ENCODE peak calls at places on chromosomes 13 and 19, in four cellular contexts. K is stomach, F is sigmoid colon, W is transverse colon. L is an unnamed sample.

GRCh38 chr13:73702419-73703071 is 431.7 kb downstream of the KLF12 start:
- DNase-seq in W (no peak), F (no peak), K (no peak), L (no peak)

GRCh38 chr19:42323852-42324654 is 1.4 kb upstream of the MEGF8 start:
- DNase-seq in W (peak; percentile 32), F (no peak), K (no peak), L (peak; percentile 88)

GRCh38 chr13:84025828-84026227 is 143.6 kb upstream of the SLITRK1 start:
- DNase-seq in K (no peak), W (no peak), F (no peak), L (no peak)

GRCh38 chr13:67736646-67737420 is 506.7 kb upstream of the PCDH9 start:
- DNase-seq in K (no peak), W (no peak), F (no peak), L (no peak)

GRCh38 chr13:109938255-109938936 is 152.0 kb upstream of the IRS2 start:
- DNase-seq in K (no peak), W (no peak), F (no peak), L (no peak)

GRCh38 chr13:77892491-77892890 is 26.1 kb downstream of the EDNRB start:
- DNase-seq in F (no peak), W (no peak), K (no peak), L (no peak)

GRCh38 chr13:101474419-101474957 is 22.0 kb downstream of the ITGBL1 start:
- DNase-seq in K (no peak), W (no peak), F (no peak), L (no peak)

GRCh38 chr19:6740589-6741348 is 1.3 kb downstream of the TRIP10 start:
- DNase-seq in F (peak; percentile 86), K (peak; percentile 45), W (peak; percentile 62), L (peak; percentile 88)

GRCh38 chr19:14118165-14119051 is 846 bp upstream of the PRKACA start:
- DNase-seq in W (peak; percentile 73), K (peak; percentile 63), F (peak; percentile 97), L (peak; percentile 89)

GRCh38 chr13:44619651-44620050 is 43.5 kb upstream of the TSC22D1 start:
- DNase-seq in K (no peak), W (no peak), F (no peak), L (no peak)

GRCh38 chr19:14476663-14477401 is 1.7 kb upstream of the PTGER1 start:
- DNase-seq in F (peak; percentile 84), K (peak; percentile 51), W (peak; percentile 46), L (no peak)

GRCh38 chr19:53553865-53554791 is 16.2 kb downstream of the ZNF331 start:
- DNase-seq in F (peak; percentile 97), K (peak; percentile 90), W (peak; percentile 88), L (peak; percentile 94)

GRCh38 chr19:51372649-51373504 is at the start of gene NKG7:
- DNase-seq in K (no peak), F (no peak), W (no peak), L (peak; percentile 80)

GRCh38 chr13:91719033-91719432 is 320.6 kb downstream of the GPC5 start:
- DNase-seq in W (no peak), K (no peak), F (no peak), L (no peak)

GRCh38 chr19:12997967-12998940 is 3.0 kb downstream of the NFIX start:
- DNase-seq in W (no peak), K (no peak), F (no peak), L (no peak)

GRCh38 chr19:51548891-51549305 is 17.4 kb upstream of the SIGLEC6 start:
- DNase-seq in K (no peak), W (no peak), F (no peak), L (no peak)

GRCh38 chr13:21256351-21256761 is 79.9 kb downstream of the MRPL57 start:
- DNase-seq in W (no peak), K (no peak), F (no peak), L (no peak)

GRCh38 chr19:56671613-56671994 is at the start of gene ZNF835:
- DNase-seq in K (peak; percentile 76), F (peak; percentile 96), W (peak; percentile 87), L (peak; percentile 94)

GRCh38 chr13:111361046-111361872 is 40.8 kb downstream of the TEX29 start:
- DNase-seq in K (peak; percentile 22), W (no peak), F (no peak), L (peak; percentile 33)

GRCh38 chr19:42487025-42487797 is 41.1 kb downstream of the CEACAM1 start:
- DNase-seq in F (no peak), K (no peak), W (no peak), L (no peak)

GRCh38 chr19:55353803-55354697 is 469 bp downstream of the COX6B2 start:
- DNase-seq in F (peak; percentile 81), K (peak; percentile 79), W (peak; percentile 86), L (peak; percentile 86)

GRCh38 chr19:17757125-17757524 is 5.8 kb downstream of the FCHO1 start:
- DNase-seq in W (peak; percentile 71), F (peak; percentile 87), K (peak; percentile 91), L (no peak)

GRCh38 chr13:97113231-97114001 is 108.7 kb upstream of the MBNL2 start:
- DNase-seq in W (no peak), K (no peak), F (no peak), L (no peak)

GRCh38 chr13:111213964-111214726 is 99.0 kb downstream of the ARHGEF7 start:
- DNase-seq in F (no peak), W (no peak), K (no peak), L (peak; percentile 81)

GRCh38 chr13:28531195-28531955 is 36.4 kb upstream of the FLT1 start:
- DNase-seq in F (no peak), K (peak; percentile 27), W (peak; percentile 48), L (peak; percentile 82)

GRCh38 chr19:4662812-4663211 is 7.3 kb downstream of the MYDGF start:
- DNase-seq in W (no peak), K (no peak), F (no peak), L (no peak)

GRCh38 chr13:35598233-35598632 is 121.7 kb upstream of the MAB21L1 start:
- DNase-seq in K (no peak), W (no peak), F (no peak), L (no peak)

GRCh38 chr13:35599385-35599784 is 122.9 kb upstream of the MAB21L1 start:
- DNase-seq in F (no peak), W (no peak), K (no peak), L (no peak)

GRCh38 chr13:35600137-35600536 is 123.6 kb upstream of the MAB21L1 start:
- DNase-seq in W (no peak), K (no peak), F (no peak), L (no peak)

GRCh38 chr13:35597451-35597850 is 121.0 kb upstream of the MAB21L1 start:
- DNase-seq in K (no peak), F (no peak), W (no peak), L (no peak)

GRCh38 chr13:35598790-35599369 is 122.4 kb upstream of the MAB21L1 start:
- DNase-seq in K (no peak), W (no peak), F (no peak), L (no peak)
- H3K4me1 ChIP-seq in K (no peaks in the 10 kb centered on the region), W (no peaks in the 10 kb centered on the region), F (peaks cover 15% of the 10 kb centered on the region), L (no peaks in the 10 kb centered on the region)

GRCh38 chr19:1394252-1395193 is 6.8 kb downstream of the GAMT start:
- DNase-seq in F (no peak), W (no peak), K (peak; percentile 57), L (no peak)
- TF ChIP-seq POLR2AphosphoS5 in F (no peak), W (no peak), K (no peak), L (no peak)

GRCh38 chr13:99311748-99312492 is 4.7 kb upstream of the GPR183 start:
- DNase-seq in K (no peak), W (no peak), F (peak; percentile 80), L (no peak)
- H3K4me1 ChIP-seq in K (peaks cover 8% of the 10 kb centered on the region), W (peaks cover 19% of the 10 kb centered on the region), F (peaks cover 18% of the 10 kb centered on the region), L (peaks cover 52% of the 10 kb centered on the region)

GRCh38 chr19:2532252-2533071 is 56.5 kb downstream of the GADD45B start:
- DNase-seq in F (no peak), W (no peak), K (no peak), L (no peak)

GRCh38 chr19:2527171-2527570 is 51.2 kb downstream of the GADD45B start:
- DNase-seq in F (no peak), W (no peak), K (no peak), L (no peak)

GRCh38 chr19:2528543-2529173 is 52.7 kb downstream of the GADD45B start:
- DNase-seq in W (peak; percentile 44), F (no peak), K (peak; percentile 64), L (peak; percentile 60)

GRCh38 chr19:2527716-2528115 is 51.8 kb downstream of the GADD45B start:
- DNase-seq in K (no peak), W (no peak), F (no peak), L (no peak)

DNA sequence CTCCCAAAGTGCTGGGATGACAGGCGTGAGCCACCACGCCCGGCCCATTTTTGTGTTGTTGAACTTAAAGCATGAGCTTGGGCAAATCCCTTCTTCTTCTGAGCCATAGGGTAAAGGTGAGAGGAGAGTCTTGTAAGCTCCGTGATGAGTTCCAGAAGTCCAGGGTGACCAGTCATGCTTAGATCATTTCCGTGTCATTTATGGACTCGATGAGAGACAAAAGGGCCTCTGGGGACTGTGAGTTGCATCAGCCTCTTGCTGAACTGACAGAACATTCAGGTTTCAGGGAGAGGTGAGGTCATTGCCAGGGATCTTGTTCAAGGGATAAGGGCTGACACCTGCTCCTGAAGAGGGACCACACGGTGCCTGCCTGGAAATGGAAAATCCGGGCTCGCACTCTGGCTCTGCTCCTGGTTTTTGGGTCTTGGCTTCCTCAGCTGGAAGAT is 53.6 kb downstream of the GADD45B start:
- DNase-seq in F (no peak), K (no peak), W (peak; percentile 42), L (peak; percentile 10)
- TF ChIP-seq POLR2AphosphoS5 in F (no peak), K (no peak), W (no peak), L (no peak)

GRCh38 chr19:46896076-46896794 is 35.4 kb downstream of the ARHGAP35 start:
- DNase-seq in W (no peak), F (no peak), K (no peak), L (no peak)
- H3K4me1 ChIP-seq in W (peaks cover 16% of the 10 kb centered on the region), F (peaks cover 10% of the 10 kb centered on the region), K (no peaks in the 10 kb centered on the region), L (peaks cover 60% of the 10 kb centered on the region)

GRCh38 chr19:49261602-49262001 is 63.4 kb downstream of the SLC6A16 start:
- DNase-seq in W (no peak), K (no peak), F (no peak), L (no peak)

GRCh38 chr19:49264258-49264657 is 60.7 kb downstream of the SLC6A16 start:
- DNase-seq in F (no peak), K (no peak), W (no peak), L (no peak)
- TF ChIP-seq POLR2AphosphoS5 in F (no peak), K (no peak), W (no peak), L (no peak)

GRCh38 chr19:33388817-33389573 is 15.5 kb downstream of the CEBPG start:
- DNase-seq in K (no peak), W (no peak), F (peak; percentile 71), L (no peak)

GRCh38 chr19:33386361-33386858 is 12.9 kb downstream of the CEBPG start:
- DNase-seq in W (no peak), F (no peak), K (no peak), L (no peak)

GRCh38 chr19:33387351-33388230 is 14.1 kb downstream of the CEBPG start:
- DNase-seq in K (no peak), F (no peak), W (no peak), L (no peak)

GRCh38 chr19:33389574-33390119 is 16.1 kb downstream of the CEBPG start:
- DNase-seq in F (peak; percentile 77), K (no peak), W (no peak), L (no peak)

GRCh38 chr19:33388231-33388816 is 14.8 kb downstream of the CEBPG start:
- DNase-seq in W (no peak), K (no peak), F (peak; percentile 67), L (no peak)
- H3K4me1 ChIP-seq in W (peaks cover 42% of the 10 kb centered on the region), K (peaks cover 29% of the 10 kb centered on the region), F (peaks cover 55% of the 10 kb centered on the region), L (no peaks in the 10 kb centered on the region)

GRCh38 chr19:45885556-45886426 is at the start of gene IRF2BP1:
- DNase-seq in F (peak; percentile 96), K (peak; percentile 95), W (peak; percentile 94), L (peak; percentile 98)
- TF ChIP-seq POLR2AphosphoS5 in F (peak; percentile 88), K (peak; percentile 83), W (peak; percentile 82), L (peak; percentile 87)

GRCh38 chr13:39455534-39456175 is 147.3 kb downstream of the LHFPL6 start:
- DNase-seq in W (no peak), K (no peak), F (no peak), L (no peak)
- H3K4me1 ChIP-seq in W (peaks cover 13% of the 10 kb centered on the region), K (peaks cover 10% of the 10 kb centered on the region), F (peaks cover 30% of the 10 kb centered on the region), L (peaks cover 17% of the 10 kb centered on the region)